ENCODE peak calls at places on chromosomes 4 and X, in five cellular contexts. X is Caki2; C is adipocyte; O is HEK293T; S is activated T-helper 1 cell treated with anti-CD3 and anti-CD28 coated beads, Interleukin-2, amount 50 U/mL, for 16 hours. Z is an unnamed sample.
A peak's percentile ranks its signal among the peaks of the same experiment; 100 is the strongest.

GRCh38 chr4:15006416-15007024 is 4.2 kb downstream of the CPEB2 start:
- DNase-seq in X (peak; percentile 25), C (peak; percentile 52), O (no peak), S (no peak), Z (no peak)

GRCh38 chr4:37101196-37101595 is 143.3 kb upstream of the NWD2 start:
- DNase-seq in X (no peak), C (no peak), O (no peak), S (no peak), Z (no peak)

GRCh38 chr4:128812360-128812958 is 3.0 kb downstream of the JADE1 start:
- DNase-seq in X (no peak), C (peak; percentile 90), O (peak; percentile 23), S (no peak), Z (no peak)

GRCh38 chrX:39398973-39399268 is 597.7 kb downstream of the MID1IP1 start:
- DNase-seq in X (no peak), C (no peak), O (no peak), S (no peak), Z (no peak)

GRCh38 chrX:11406109-11406755 is 113.0 kb downstream of the AMELX start:
- DNase-seq in X (no peak), C (peak; percentile 44), O (no peak), S (no peak), Z (no peak)

GRCh38 chr4:123921339-123921738 is 524.7 kb downstream of the SPRY1 start:
- DNase-seq in X (no peak), C (no peak), O (no peak), S (no peak), Z (no peak)

GRCh38 chr4:103994059-103994458 is 274.3 kb upstream of the TACR3 start:
- DNase-seq in X (no peak), C (no peak), O (no peak), S (no peak), Z (no peak)

GRCh38 chr4:158667651-158668198 is 4.0 kb downstream of the C4orf46 start:
- DNase-seq in X (peak; percentile 27), C (peak; percentile 50), O (peak; percentile 44), S (no peak), Z (no peak)

GRCh38 chr4:176125063-176125462 is 59.4 kb downstream of the WDR17 start:
- DNase-seq in X (no peak), C (no peak), O (no peak), S (no peak), Z (no peak)

GRCh38 chrX:55758033-55758432 is 40.5 kb downstream of the RRAGB start:
- DNase-seq in X (no peak), C (peak; percentile 14), O (no peak), S (no peak), Z (no peak)

GRCh38 chr4:70903282-70903603 is 1.1 kb downstream of the MOB1B start:
- DNase-seq in X (no peak), C (peak; percentile 60), O (no peak), S (no peak), Z (no peak)

GRCh38 chrX:102712967-102713677 is 874 bp downstream of the GPRASP2 start:
- DNase-seq in X (peak; percentile 54), C (peak; percentile 69), O (peak; percentile 54), S (no peak), Z (no peak)

GRCh38 chrX:10199212-10199611 is 42.4 kb downstream of the CLCN4 start:
- DNase-seq in X (no peak), C (no peak), O (no peak), S (no peak), Z (no peak)

GRCh38 chrX:132594129-132594528 is 105.3 kb upstream of the MBNL3 start:
- DNase-seq in X (no peak), C (no peak), O (no peak), S (no peak), Z (no peak)

GRCh38 chrX:10158279-10158939 is 1.6 kb downstream of the CLCN4 start:
- DNase-seq in X (no peak), C (no peak), O (no peak), S (no peak), Z (no peak)

GRCh38 chr4:39498724-39499014 is 28.6 kb downstream of the UGDH start:
- DNase-seq in X (no peak), C (no peak), O (no peak), S (no peak), Z (no peak)

GRCh38 chr4:106266201-106266600 is 49.8 kb downstream of the TBCK start:
- DNase-seq in X (peak; percentile 44), C (peak; percentile 80), O (peak; percentile 14), S (no peak), Z (no peak)

GRCh38 chrX:74500067-74500466 is 78.8 kb downstream of the SLC16A2 start:
- DNase-seq in X (no peak), C (no peak), O (no peak), S (no peak), Z (no peak)

GRCh38 chr4:10704050-10704810 is 19.7 kb upstream of the CLNK start:
- DNase-seq in X (no peak), C (no peak), O (no peak), S (no peak), Z (no peak)

GRCh38 chr4:1868293-1868692 is 2.9 kb upstream of the NSD2 start:
- DNase-seq in X (no peak), C (no peak), O (no peak), S (no peak), Z (no peak)

GRCh38 chrX:43868791-43869190 is 13.5 kb downstream of the MAOB start:
- DNase-seq in X (peak; percentile 54), C (no peak), O (no peak), S (no peak), Z (no peak)

GRCh38 chr4:183960021-183960420 is 54.9 kb downstream of the STOX2 start:
- DNase-seq in X (peak; percentile 73), C (peak; percentile 19), O (peak; percentile 72), S (no peak), Z (no peak)

GRCh38 chrX:274904-275475 is 6.2 kb upstream of the PLCXD1 start:
- DNase-seq in X (no peak), C (no peak), O (no peak), S (no peak), Z (no peak)

GRCh38 chr4:169110633-169111032 is 100.6 kb upstream of the CBR4 start:
- DNase-seq in X (no peak), C (no peak), O (no peak), S (no peak), Z (no peak)

GRCh38 chr4:54093609-54094240 is 6.2 kb upstream of the GSX2 start:
- DNase-seq in X (no peak), C (no peak), O (no peak), S (no peak), Z (no peak)

GRCh38 chrX:96906741-96907140 is 23.0 kb downstream of the RPA4 start:
- DNase-seq in X (peak; percentile 86), C (no peak), O (no peak), S (no peak), Z (no peak)

GRCh38 chr4:182903013-182903412 is 14.2 kb downstream of the DCTD start:
- DNase-seq in X (no peak), C (no peak), O (no peak), S (no peak), Z (no peak)

GRCh38 chrX:46376246-46376885 is 168.9 kb downstream of the ZNF674 start:
- DNase-seq in X (peak; percentile 69), C (peak; percentile 82), O (peak; percentile 22), S (no peak), Z (no peak)

GRCh38 chr4:169922632-169923276 is 103.4 kb downstream of the MFAP3L start:
- DNase-seq in X (no peak), C (peak; percentile 70), O (no peak), S (no peak), Z (no peak)

GRCh38 chrX:23332888-23333821 is 1.5 kb upstream of the PTCHD1 start:
- DNase-seq in X (peak; percentile 1), C (no peak), O (no peak), S (no peak), Z (no peak)

GRCh38 chrX:100642296-100642695 is 1.7 kb upstream of the SRPX2 start:
- DNase-seq in X (no peak), C (no peak), O (no peak), S (no peak), Z (no peak)